ENCODE peak calls at places on chromosomes 16 and 17, in eight cellular contexts. J is IMR-90, U is heart left ventricle, R is ovary, H is stomach, S is gastrocnemius medialis, K is uterus, D is body of pancreas. B is an unnamed sample.

GRCh38 chr16:54647731-54648221 is 282.9 kb upstream of the IRX5 start:
- DNase-seq in J (no peak), U (no peak), R (no peak), H (no peak), S (no peak), K (no peak), D (no peak), B (no peak)

GRCh38 chr17:81459224-81459623 is 53.4 kb downstream of the ACTG1 start:
- DNase-seq in J (no peak), U (no peak), R (no peak), H (peak), S (no peak), K (no peak), D (no peak), B (no peak)

GRCh38 chr17:2474371-2474770 is 37.3 kb downstream of the METTL16 start:
- DNase-seq in J (no peak), U (no peak), R (no peak), H (no peak), S (no peak), K (no peak), D (no peak), B (no peak)

GRCh38 chr16:29920690-29921371 is 5.2 kb downstream of the KCTD13 start:
- DNase-seq in J (no peak), U (no peak), R (no peak), H (no peak), S (no peak), K (no peak), D (no peak), B (no peak)

GRCh38 chr16:1981398-1981836 is at the start of gene NOXO1:
- DNase-seq in J (no peak), U (no peak), R (no peak), H (no peak), S (no peak), K (no peak), D (no peak), B (no peak)

GRCh38 chr17:70869402-70870085 is 700.2 kb downstream of the KCNJ2 start:
- DNase-seq in J (no peak), U (no peak), R (no peak), H (no peak), S (no peak), K (no peak), D (no peak), B (no peak)

GRCh38 chr17:73722163-73722562 is 77.9 kb upstream of the SDK2 start:
- DNase-seq in J (no peak), U (no peak), R (no peak), H (no peak), S (no peak), K (no peak), D (no peak), B (no peak)

GRCh38 chr17:61214753-61215152 is 184.9 kb upstream of the TBX2 start:
- DNase-seq in J (no peak), U (no peak), R (no peak), H (no peak), S (no peak), K (no peak), D (no peak), B (no peak)

GRCh38 chr16:19582050-19582784 is 26.7 kb downstream of the VPS35L start:
- DNase-seq in J (no peak), U (no peak), R (no peak), H (no peak), S (no peak), K (no peak), D (no peak), B (no peak)

GRCh38 chr16:74874123-74874522 is 99.5 kb upstream of the FA2H start:
- DNase-seq in J (no peak), U (no peak), R (no peak), H (no peak), S (peak), K (no peak), D (no peak), B (no peak)

GRCh38 chr16:20372696-20373095 is 20.2 kb upstream of the UMOD start:
- DNase-seq in J (no peak), U (no peak), R (no peak), H (no peak), S (no peak), K (no peak), D (no peak), B (no peak)

GRCh38 chr16:2952679-2953078 is 11.4 kb upstream of the KREMEN2 start:
- DNase-seq in J (no peak), U (no peak), R (no peak), H (no peak), S (no peak), K (no peak), D (no peak), B (no peak)

GRCh38 chr17:2053380-2054261 is 1.3 kb upstream of the HIC1 start:
- DNase-seq in J (peak), U (peak), R (peak), H (peak), S (no peak), K (peak), D (peak), B (peak)

GRCh38 chr16:22874394-22874793 is 60.4 kb downstream of the HS3ST2 start:
- DNase-seq in J (no peak), U (no peak), R (no peak), H (no peak), S (no peak), K (no peak), D (no peak), B (no peak)

GRCh38 chr17:76542566-76542971 is 2.7 kb downstream of the PRCD start:
- DNase-seq in J (no peak), U (no peak), R (peak), H (no peak), S (no peak), K (no peak), D (no peak), B (no peak)

GRCh38 chr16:81266680-81267095 is 28.2 kb downstream of the BCO1 start:
- DNase-seq in J (no peak), U (no peak), R (no peak), H (peak), S (no peak), K (no peak), D (no peak), B (no peak)

GRCh38 chr16:6047325-6047724 is 949.7 kb upstream of the EEF2KMT start:
- DNase-seq in J (no peak), U (no peak), R (no peak), H (no peak), S (no peak), K (no peak), D (no peak), B (no peak)

GRCh38 chr17:76577876-76578275 is 7.8 kb downstream of the ST6GALNAC2 start:
- DNase-seq in J (no peak), U (no peak), R (no peak), H (no peak), S (no peak), K (no peak), D (no peak), B (no peak)

GRCh38 chr16:47774661-47775060 is 313.5 kb downstream of the PHKB start:
- DNase-seq in J (peak), U (no peak), R (no peak), H (peak), S (no peak), K (no peak), D (no peak), B (no peak)

GRCh38 chr16:535446-536405 is 8.2 kb downstream of the CAPN15 start:
- DNase-seq in J (peak), U (no peak), R (no peak), H (peak), S (peak), K (no peak), D (no peak), B (peak)

GRCh38 chr16:1917056-1917664 is 1.1 kb downstream of the HS3ST6 start:
- DNase-seq in J (no peak), U (no peak), R (no peak), H (no peak), S (no peak), K (no peak), D (no peak), B (no peak)

GRCh38 chr16:72467157-72467759 is 295.3 kb upstream of the PMFBP1 start:
- DNase-seq in J (peak), U (no peak), R (no peak), H (no peak), S (no peak), K (no peak), D (no peak), B (peak)

GRCh38 chr17:63431618-63431938 is 14.5 kb downstream of the CYB561 start:
- DNase-seq in J (no peak), U (no peak), R (no peak), H (no peak), S (no peak), K (no peak), D (no peak), B (no peak)

GRCh38 chr17:46720408-46720807 is 98.1 kb downstream of the WNT3 start:
- DNase-seq in J (no peak), U (no peak), R (no peak), H (no peak), S (no peak), K (no peak), D (no peak), B (no peak)

GRCh38 chr16:2015117-2015946 is 4.3 kb upstream of the NPW start:
- DNase-seq in J (peak), U (no peak), R (no peak), H (peak), S (no peak), K (no peak), D (no peak), B (no peak)

GRCh38 chr16:48959204-48959603 is 322.4 kb downstream of the CBLN1 start:
- DNase-seq in J (no peak), U (peak), R (no peak), H (no peak), S (no peak), K (no peak), D (no peak), B (peak)

GRCh38 chr16:12187939-12188673 is 211.6 kb downstream of the SNX29 start:
- DNase-seq in J (no peak), U (no peak), R (no peak), H (no peak), S (no peak), K (no peak), D (no peak), B (no peak)

GRCh38 chr17:64707077-64707591 is 45.0 kb upstream of the SMURF2 start:
- DNase-seq in J (peak), U (peak), R (peak), H (peak), S (peak), K (peak), D (peak), B (no peak)

GRCh38 chr17:4241535-4241934 is 22.2 kb downstream of the ANKFY1 start:
- DNase-seq in J (no peak), U (no peak), R (no peak), H (no peak), S (no peak), K (no peak), D (no peak), B (no peak)

GRCh38 chr17:879546-879945 is 97.4 kb downstream of the MRM3 start:
- DNase-seq in J (peak), U (peak), R (peak), H (peak), S (peak), K (peak), D (peak), B (peak)

GRCh38 chr17:7438656-7439460 is 454 bp upstream of the FGF11 start:
- DNase-seq in J (no peak), U (no peak), R (no peak), H (no peak), S (no peak), K (no peak), D (no peak), B (no peak)

GRCh38 chr16:59154295-59154694 is 420.2 kb upstream of the GOT2 start:
- DNase-seq in J (no peak), U (no peak), R (no peak), H (no peak), S (no peak), K (no peak), D (no peak), B (no peak)

GRCh38 chr17:77708049-77708448 is 250.5 kb upstream of the TNRC6C start:
- DNase-seq in J (no peak), U (no peak), R (no peak), H (no peak), S (no peak), K (no peak), D (no peak), B (no peak)

GRCh38 chr16:29770250-29770929 is 7.7 kb upstream of the ZG16 start:
- DNase-seq in J (no peak), U (no peak), R (no peak), H (no peak), S (no peak), K (no peak), D (no peak), B (no peak)

GRCh38 chr17:31339906-31340661 is 18.7 kb upstream of the EVI2A start:
- DNase-seq in J (peak), U (no peak), R (no peak), H (no peak), S (no peak), K (no peak), D (no peak), B (peak)

DNA sequence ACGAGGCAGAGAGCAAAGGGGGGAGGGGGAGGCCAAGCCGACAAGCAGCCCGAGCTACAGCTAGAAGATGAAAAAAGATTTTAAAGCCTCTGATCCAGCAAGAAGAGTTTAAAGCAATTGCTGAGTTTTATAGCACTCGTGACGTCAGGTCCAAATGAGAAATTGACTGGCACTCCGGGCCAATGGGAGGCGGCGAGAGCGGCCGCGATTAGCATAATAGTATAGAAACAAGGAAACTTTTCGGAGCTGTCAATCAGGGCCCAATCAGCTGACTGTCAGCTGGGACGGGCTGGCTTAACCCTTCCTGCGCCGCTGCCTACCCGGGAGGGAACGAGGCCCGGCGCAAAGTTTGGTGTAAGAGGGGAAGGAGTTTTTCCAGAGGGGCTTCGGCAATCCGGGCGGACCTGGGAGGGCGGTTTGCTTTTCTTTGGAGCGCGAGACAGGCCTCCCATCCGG is at the start of gene MAF:
- DNase-seq in J (peak), U (peak), R (peak), H (peak), S (peak), K (peak), D (peak), B (peak)
- TF ChIP-seq POLR2A in J (no peak), U (peak), R (no peak), H (no peak), S (peak), K (peak), D (peak), B (no peak)

GRCh38 chr17:80034977-80035686 is 540 bp downstream of the TBC1D16 start:
- DNase-seq in J (peak), U (peak), R (peak), H (no peak), S (no peak), K (no peak), D (peak), B (peak)

GRCh38 chr17:80034654-80034976 is 1.1 kb downstream of the TBC1D16 start:
- DNase-seq in J (no peak), U (no peak), R (no peak), H (no peak), S (no peak), K (no peak), D (no peak), B (no peak)

GRCh38 chr17:80035687-80035936 is at the start of gene TBC1D16:
- DNase-seq in J (no peak), U (no peak), R (no peak), H (no peak), S (no peak), K (no peak), D (no peak), B (no peak)

GRCh38 chr17:80036715-80037477 is 454 bp downstream of the CCDC40 start:
- DNase-seq in J (no peak), U (peak), R (no peak), H (no peak), S (no peak), K (no peak), D (peak), B (peak)

DNA sequence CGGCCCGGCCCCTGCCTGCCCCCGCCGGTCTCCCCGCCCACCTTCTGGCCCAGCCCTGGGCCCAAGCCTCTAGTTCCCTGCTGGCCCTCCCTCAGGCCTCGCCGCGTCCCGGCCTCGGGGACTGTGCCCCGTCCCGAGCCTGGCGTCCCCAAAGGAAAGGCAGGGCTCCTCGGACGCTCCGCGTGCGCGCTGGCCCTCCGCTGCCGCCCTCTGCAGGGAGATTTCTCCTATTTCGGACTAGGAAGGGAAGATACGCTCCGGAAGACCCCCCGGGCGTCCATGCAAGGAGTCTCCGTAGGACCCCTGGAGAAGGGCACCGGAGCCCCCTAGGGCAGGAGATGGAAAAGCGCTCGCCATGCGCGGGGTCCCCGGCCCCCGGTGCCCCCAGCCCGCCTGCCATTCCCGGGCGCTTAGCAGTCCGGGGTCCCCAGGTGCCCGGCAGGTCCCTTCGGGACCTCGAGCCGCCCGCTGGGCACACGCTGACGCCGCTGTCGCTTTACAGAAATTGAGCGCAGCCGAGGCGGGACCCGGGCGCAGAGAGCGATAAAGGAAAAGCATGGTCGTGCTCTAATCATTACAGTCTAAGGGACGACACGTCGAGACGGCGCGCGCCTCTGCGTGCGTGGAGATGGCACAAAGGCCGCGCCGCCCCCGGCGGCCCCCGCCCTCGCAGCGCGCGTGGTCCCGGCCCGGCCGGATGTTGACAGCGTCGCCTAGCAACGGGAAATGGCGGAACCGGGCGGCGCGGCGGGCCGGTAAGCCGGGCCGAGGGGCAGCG is at the start of gene CCDC40:
- DNase-seq in J (peak), U (peak), R (peak), H (peak), S (peak), K (peak), D (peak), B (peak)
- TF ChIP-seq POLR2A in J (peak), U (peak), R (peak), H (no peak), S (peak), K (peak), D (peak), B (no peak)

GRCh38 chr16:57268804-57269800 is 15.4 kb downstream of the PLLP start:
- DNase-seq in J (peak), U (peak), R (no peak), H (peak), S (no peak), K (no peak), D (peak), B (peak)
- TF ChIP-seq POLR2A in J (no peak), U (peak), R (no peak), H (peak), S (no peak), K (no peak), D (peak), B (peak)

GRCh38 chr17:35578195-35578928 is at the start of gene PEX12:
- DNase-seq in J (peak), U (peak), R (peak), H (peak), S (peak), K (peak), D (peak), B (peak)
- TF ChIP-seq POLR2A in J (peak), U (peak), R (peak), H (no peak), S (peak), K (peak), D (peak), B (peak)

GRCh38 chr16:66934138-66934838 is at the start of gene CIAO2B:
- DNase-seq in J (peak), U (peak), R (peak), H (peak), S (peak), K (peak), D (peak), B (peak)
- TF ChIP-seq POLR2A in J (peak), U (peak), R (peak), H (peak), S (peak), K (peak), D (peak), B (peak)

GRCh38 chr17:17496189-17497064 is at the start of gene RASD1:
- DNase-seq in J (peak), U (peak), R (peak), H (peak), S (peak), K (peak), D (peak), B (peak)
- TF ChIP-seq POLR2A in J (peak), U (peak), R (peak), H (peak), S (peak), K (peak), D (peak), B (peak)

DNA sequence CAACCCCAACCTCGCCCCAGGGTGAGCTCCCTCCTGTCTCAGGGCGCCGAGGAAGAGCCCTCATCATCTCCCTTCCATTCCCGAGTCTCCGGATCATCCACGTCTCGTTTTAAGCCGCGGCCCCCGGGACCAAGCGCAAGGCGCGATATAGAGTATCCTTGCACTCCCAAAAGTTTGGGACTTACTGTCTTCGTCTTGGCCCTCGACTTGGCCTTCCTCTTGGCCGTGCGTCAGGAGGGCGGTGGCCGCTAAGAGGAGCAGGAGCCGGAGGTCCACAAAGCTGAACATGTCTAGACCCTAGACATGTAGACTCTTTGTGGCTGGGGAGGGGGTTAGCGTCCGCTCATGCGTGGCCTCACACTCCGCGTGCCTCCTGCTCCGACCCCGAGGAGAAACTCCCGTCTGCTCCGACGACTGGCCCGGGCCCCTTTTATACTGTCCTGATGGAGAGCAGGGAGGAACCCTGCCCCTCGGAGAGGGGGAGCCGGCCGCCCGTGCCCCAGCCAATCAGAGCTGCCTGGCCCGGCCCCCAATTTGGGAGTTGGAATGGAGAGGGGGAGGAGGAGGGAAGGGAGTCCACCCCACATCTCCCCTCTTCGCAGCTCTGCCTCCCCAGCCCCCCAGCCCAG is at the start of gene COL1A1:
- DNase-seq in J (peak), U (peak), R (peak), H (peak), S (no peak), K (peak), D (peak), B (no peak)
- TF ChIP-seq POLR2A in J (peak), U (peak), R (peak), H (peak), S (peak), K (peak), D (peak), B (no peak)

DNA sequence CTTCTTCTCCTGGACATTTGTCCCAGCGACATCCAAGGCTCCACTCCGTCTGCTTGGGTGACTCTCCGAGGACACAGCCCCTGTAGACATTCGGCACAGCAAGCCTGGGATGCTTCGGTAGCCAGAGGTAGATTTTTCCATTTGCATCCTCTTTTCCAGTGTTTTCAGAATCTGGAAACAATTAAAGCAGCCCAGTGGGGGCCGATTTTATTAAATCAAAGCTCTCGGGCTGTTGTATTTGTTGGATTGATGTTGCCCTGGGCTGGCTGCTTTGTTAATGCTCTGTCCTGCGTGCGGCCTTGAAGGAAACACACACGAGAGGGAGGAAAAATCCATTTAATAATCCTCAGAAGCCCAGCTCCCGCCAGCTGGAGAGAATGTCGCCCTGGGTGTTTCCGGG is 158.1 kb upstream of the CIBAR2 start:
- DNase-seq in J (no peak), U (no peak), R (no peak), H (no peak), S (no peak), K (no peak), D (no peak), B (no peak)
- TF ChIP-seq POLR2A in J (no peak), U (no peak), R (no peak), H (no peak), S (no peak), K (no peak), D (no peak), B (no peak)

GRCh38 chr16:82995286-82995926 is 368.6 kb downstream of the CDH13 start:
- DNase-seq in J (no peak), U (no peak), R (no peak), H (no peak), S (no peak), K (no peak), D (no peak), B (no peak)
- TF ChIP-seq POLR2A in J (no peak), U (no peak), R (no peak), H (no peak), S (no peak), K (no peak), D (no peak), B (no peak)

B was measured in erythroblast.